ENCODE peak calls at places on chromosomes 12 and 14, in six cellular contexts. R is BJ, H is neural progenitor cell, W is MM.1S, Q is bronchial epithelial cell, N is cardiac muscle cell. D is an unnamed sample.

GRCh38 chr14:99691111-99691885 is 7.2 kb downstream of the CYP46A1 start:
- DNase-seq in R (no peak), H (no peak), W (no peak), Q (no peak), N (no peak), D (no peak)

GRCh38 chr14:99516156-99517045 is 35.2 kb downstream of the CCNK start:
- DNase-seq in R (no peak), H (no peak), W (no peak), Q (no peak), N (no peak), D (no peak)

GRCh38 chr14:71688576-71688975 is 243.7 kb upstream of the RGS6 start:
- DNase-seq in R (no peak), H (no peak), W (no peak), Q (peak; percentile 46), N (peak; percentile 59), D (no peak)

GRCh38 chr12:42144174-42144423 is 575 bp downstream of the GXYLT1 start:
- DNase-seq in R (no peak), H (no peak), W (no peak), Q (no peak), N (no peak), D (no peak)

GRCh38 chr14:69726761-69727511 is 40.0 kb upstream of the SRSF5 start:
- DNase-seq in R (no peak), H (peak; percentile 84), W (peak; percentile 41), Q (peak; percentile 30), N (peak; percentile 89), D (no peak)

GRCh38 chr12:49838973-49839633 is 3.8 kb downstream of the BCDIN3D start:
- DNase-seq in R (no peak), H (peak; percentile 60), W (peak; percentile 58), Q (peak; percentile 50), N (peak; percentile 70), D (no peak)

GRCh38 chr12:50261654-50262053 is 21.7 kb downstream of the LIMA1 start:
- DNase-seq in R (no peak), H (no peak), W (no peak), Q (peak; percentile 44), N (peak; percentile 31), D (no peak)

GRCh38 chr14:105045710-105046326 is 19.4 kb downstream of the GPR132 start:
- DNase-seq in R (no peak), H (peak; percentile 94), W (peak; percentile 64), Q (no peak), N (peak; percentile 87), D (no peak)

GRCh38 chr12:42201061-42201460 is 37.0 kb downstream of the YAF2 start:
- DNase-seq in R (no peak), H (no peak), W (no peak), Q (no peak), N (no peak), D (no peak)

GRCh38 chr12:92036061-92036620 is 109.5 kb downstream of the BTG1 start:
- DNase-seq in R (no peak), H (no peak), W (no peak), Q (no peak), N (no peak), D (no peak)

GRCh38 chr12:103571286-103571685 is 15.8 kb upstream of the STAB2 start:
- DNase-seq in R (no peak), H (peak; percentile 94), W (no peak), Q (peak; percentile 33), N (peak; percentile 14), D (no peak)

GRCh38 chr12:544142-544541 is 84.4 kb downstream of the B4GALNT3 start:
- DNase-seq in R (no peak), H (no peak), W (no peak), Q (no peak), N (no peak), D (no peak)

GRCh38 chr12:124466200-124467128 is 100.9 kb downstream of the NCOR2 start:
- DNase-seq in R (no peak), H (no peak), W (no peak), Q (no peak), N (peak; percentile 91), D (peak; percentile 64)

GRCh38 chr12:117105902-117106301 is 6.7 kb upstream of the TESC start:
- DNase-seq in R (no peak), H (no peak), W (peak; percentile 95), Q (peak; percentile 41), N (no peak), D (no peak)

GRCh38 chr14:64113279-64113678 is 180.9 kb downstream of the ESR2 start:
- DNase-seq in R (no peak), H (no peak), W (peak; percentile 74), Q (no peak), N (no peak), D (no peak)

GRCh38 chr12:55745361-55746146 is 2.6 kb downstream of the GDF11 start:
- DNase-seq in R (no peak), H (peak; percentile 96), W (no peak), Q (no peak), N (peak; percentile 77), D (no peak)

GRCh38 chr14:56751471-56751870 is 58.8 kb downstream of the OTX2 start:
- DNase-seq in R (no peak), H (peak; percentile 53), W (no peak), Q (no peak), N (no peak), D (no peak)

GRCh38 chr14:21241218-21241819 is 27.9 kb downstream of the HNRNPC start:
- DNase-seq in R (no peak), H (no peak), W (no peak), Q (no peak), N (peak; percentile 54), D (no peak)

GRCh38 chr14:29521526-29522137 is 406.0 kb downstream of the PRKD1 start:
- DNase-seq in R (no peak), H (peak; percentile 62), W (no peak), Q (peak; percentile 35), N (peak; percentile 18), D (no peak)

GRCh38 chr14:58547649-58548048 is 90.1 kb upstream of the DACT1 start:
- DNase-seq in R (no peak), H (no peak), W (no peak), Q (no peak), N (no peak), D (no peak)

GRCh38 chr12:86597431-86597830 is 341.2 kb upstream of the MGAT4C start:
- DNase-seq in R (no peak), H (no peak), W (no peak), Q (no peak), N (no peak), D (no peak)

GRCh38 chr14:101177301-101178055 is 274.0 kb upstream of the RTL1 start:
- DNase-seq in R (no peak), H (no peak), W (no peak), Q (no peak), N (no peak), D (no peak)

GRCh38 chr12:18415227-18415626 is 153.9 kb downstream of the PIK3C2G start:
- DNase-seq in R (no peak), H (peak; percentile 6), W (no peak), Q (no peak), N (no peak), D (no peak)

GRCh38 chr12:95351745-95352144 is 122.2 kb upstream of the METAP2 start:
- DNase-seq in R (no peak), H (no peak), W (no peak), Q (no peak), N (peak; percentile 26), D (no peak)

GRCh38 chr12:53179694-53180269 is 740 bp upstream of the ZNF740 start:
- DNase-seq in R (no peak), H (no peak), W (peak; percentile 55), Q (no peak), N (no peak), D (no peak)

GRCh38 chr14:69360438-69361108 is 37.5 kb downstream of the ERH start:
- DNase-seq in R (no peak), H (no peak), W (no peak), Q (no peak), N (no peak), D (no peak)

GRCh38 chr14:30005114-30005698 is 77.6 kb upstream of the PRKD1 start:
- DNase-seq in R (peak; percentile 23), H (peak; percentile 53), W (peak; percentile 35), Q (peak; percentile 65), N (peak; percentile 86), D (peak; percentile 25)

GRCh38 chr12:130160306-130160705 is 2.0 kb upstream of the FZD10 start:
- DNase-seq in R (no peak), H (no peak), W (no peak), Q (no peak), N (no peak), D (no peak)
- H3K4me3 ChIP-seq in R (no peak overlapping the region), H (peak overlapping the region; percentile 67), W (no peak overlapping the region), Q (no peak overlapping the region), N (no peak overlapping the region), D (no peak overlapping the region)

GRCh38 chr12:110575326-110575725 is 7.8 kb downstream of the PPTC7 start:
- DNase-seq in R (no peak), H (no peak), W (no peak), Q (no peak), N (no peak), D (no peak)
- H3K4me3 ChIP-seq in R (no peak overlapping the region), H (no peak overlapping the region), W (no peak overlapping the region), Q (no peak overlapping the region), N (peak overlapping the region; percentile 2), D (no peak overlapping the region)

DNA sequence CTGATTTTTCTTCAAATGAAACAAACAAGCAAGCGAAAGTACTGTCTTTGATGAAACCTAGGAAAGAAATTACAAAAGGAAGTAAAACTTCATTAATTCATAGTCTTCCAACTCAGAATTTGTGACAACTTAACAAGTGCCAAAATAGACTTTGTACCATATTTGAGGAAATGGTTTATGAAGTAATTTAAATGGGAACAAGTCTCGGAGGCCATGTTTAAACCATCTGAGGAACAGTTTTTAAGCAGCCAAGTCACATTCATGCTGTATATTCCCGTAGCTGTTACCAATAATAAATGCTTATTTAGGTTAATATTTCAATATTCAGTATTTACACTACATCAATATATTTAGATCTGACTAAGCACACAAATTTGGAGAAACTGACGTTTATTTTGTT is 779 bp upstream of the ARHGDIB start:
- DNase-seq in R (no peak), H (no peak), W (no peak), Q (no peak), N (no peak), D (no peak)
- H3K4me3 ChIP-seq in R (no peak overlapping the region), H (no peak overlapping the region), W (peak overlapping the region; percentile 75), Q (no peak overlapping the region), N (no peak overlapping the region), D (no peak overlapping the region)

GRCh38 chr14:36295642-36296627 is 24.5 kb downstream of the MBIP start:
- DNase-seq in R (no peak), H (peak; percentile 18), W (no peak), Q (no peak), N (peak; percentile 40), D (no peak)

GRCh38 chr14:36306836-36307235 is 13.6 kb downstream of the MBIP start:
- DNase-seq in R (no peak), H (no peak), W (no peak), Q (no peak), N (no peak), D (no peak)

GRCh38 chr14:36302823-36303222 is 17.6 kb downstream of the MBIP start:
- DNase-seq in R (no peak), H (no peak), W (no peak), Q (no peak), N (no peak), D (no peak)

GRCh38 chr14:36300337-36300736 is 20.1 kb downstream of the MBIP start:
- DNase-seq in R (no peak), H (no peak), W (no peak), Q (peak; percentile 50), N (no peak), D (no peak)

DNA sequence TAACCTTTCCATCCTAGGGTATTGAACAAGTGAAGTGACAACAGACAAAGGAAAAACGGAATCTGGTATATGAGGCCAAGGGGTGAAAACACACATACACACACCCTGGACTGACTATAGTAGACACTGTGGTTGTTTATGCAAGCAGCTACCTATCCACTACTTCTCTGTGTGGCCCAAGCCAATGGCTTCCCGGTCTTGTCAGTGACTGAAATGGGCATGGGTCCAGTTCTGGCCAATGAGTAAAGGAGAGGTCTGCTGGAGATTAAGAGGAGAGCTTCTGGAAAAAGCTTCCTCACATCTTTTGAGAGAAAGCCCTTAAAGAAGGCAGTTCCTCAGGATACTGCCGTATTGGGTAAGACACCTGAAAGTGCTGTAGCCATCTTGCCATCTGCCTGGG is 19.3 kb downstream of the MBIP start:
- DNase-seq in R (no peak), H (no peak), W (no peak), Q (no peak), N (peak; percentile 17), D (no peak)
- H3K4me3 ChIP-seq in R (no peak overlapping the region), H (no peak overlapping the region), W (no peak overlapping the region), Q (no peak overlapping the region), N (no peak overlapping the region), D (no peak overlapping the region)

D was measured in skeletal muscle cell.